ENCODE peak calls at places on chromosomes 2 and 18, in eight cellular contexts. One of them, this sample, is unnamed. For H3K4me1, the result is how much of the 10 kb centered on the place peaks cover.

GRCh38 chr2:157628532-157629415 is at the start of gene ACVR1C:
- DNase-seq in stomach: peak
- DNase-seq in tibial nerve: no peak
- DNase-seq in transverse colon: peak
- DNase-seq in K562: peak
- DNase-seq in A549: peak
- DNase-seq in HepG2: peak
- DNase-seq in sigmoid colon: peak
- DNase-seq in this sample: peak

GRCh38 chr18:26863122-26863879 is 2.2 kb downstream of the AQP4 start:
- DNase-seq in transverse colon: peak
- DNase-seq in A549: peak
- DNase-seq in HepG2: no peak
- DNase-seq in stomach: peak
- DNase-seq in sigmoid colon: peak
- DNase-seq in tibial nerve: no peak
- DNase-seq in K562: no peak
- DNase-seq in this sample: peak

GRCh38 chr2:205025580-205026240 is 480.4 kb downstream of the PARD3B start:
- DNase-seq in HepG2: peak
- DNase-seq in transverse colon: no peak
- DNase-seq in tibial nerve: no peak
- DNase-seq in sigmoid colon: no peak
- DNase-seq in A549: no peak
- DNase-seq in stomach: no peak
- DNase-seq in K562: no peak
- DNase-seq in this sample: no peak

GRCh38 chr2:54984476-54984875 is 65.8 kb downstream of the RTN4 start:
- DNase-seq in transverse colon: no peak
- DNase-seq in A549: no peak
- DNase-seq in tibial nerve: no peak
- DNase-seq in sigmoid colon: no peak
- DNase-seq in HepG2: no peak
- DNase-seq in K562: no peak
- DNase-seq in stomach: no peak
- DNase-seq in this sample: no peak

GRCh38 chr18:64929026-64929425 is 780.1 kb upstream of the LINC00305 start:
- DNase-seq in HepG2: no peak
- DNase-seq in stomach: no peak
- DNase-seq in tibial nerve: no peak
- DNase-seq in K562: no peak
- DNase-seq in A549: no peak
- DNase-seq in sigmoid colon: no peak
- DNase-seq in transverse colon: no peak
- DNase-seq in this sample: no peak

GRCh38 chr2:36562973-36563532 is 34.9 kb downstream of the FEZ2 start:
- DNase-seq in K562: no peak
- DNase-seq in A549: no peak
- DNase-seq in HepG2: peak
- DNase-seq in stomach: no peak
- DNase-seq in tibial nerve: no peak
- DNase-seq in transverse colon: no peak
- DNase-seq in sigmoid colon: no peak
- DNase-seq in this sample: no peak

GRCh38 chr2:26455801-26456700 is 21.9 kb downstream of the OTOF start:
- DNase-seq in transverse colon: no peak
- DNase-seq in HepG2: no peak
- DNase-seq in stomach: peak
- DNase-seq in sigmoid colon: peak
- DNase-seq in A549: no peak
- DNase-seq in K562: no peak
- DNase-seq in tibial nerve: no peak
- DNase-seq in this sample: peak

GRCh38 chr2:102809291-102810189 is 47.7 kb downstream of the TMEM182 start:
- DNase-seq in sigmoid colon: no peak
- DNase-seq in tibial nerve: no peak
- DNase-seq in HepG2: peak
- DNase-seq in stomach: no peak
- DNase-seq in transverse colon: no peak
- DNase-seq in A549: no peak
- DNase-seq in K562: no peak
- DNase-seq in this sample: no peak

GRCh38 chr2:127580167-127581049 is 44.9 kb downstream of the MYO7B start:
- DNase-seq in sigmoid colon: no peak
- DNase-seq in stomach: peak
- DNase-seq in K562: no peak
- DNase-seq in A549: no peak
- DNase-seq in HepG2: no peak
- DNase-seq in transverse colon: no peak
- DNase-seq in tibial nerve: no peak
- DNase-seq in this sample: no peak

GRCh38 chr18:63994783-63995399 is 25.0 kb downstream of the SERPINB8 start:
- DNase-seq in stomach: peak
- DNase-seq in transverse colon: peak
- DNase-seq in HepG2: peak
- DNase-seq in sigmoid colon: peak
- DNase-seq in A549: peak
- DNase-seq in tibial nerve: no peak
- DNase-seq in K562: peak
- DNase-seq in this sample: no peak

GRCh38 chr2:121400206-121400605 is 115.2 kb upstream of the TFCP2L1 start:
- DNase-seq in stomach: no peak
- DNase-seq in K562: no peak
- DNase-seq in HepG2: no peak
- DNase-seq in transverse colon: no peak
- DNase-seq in tibial nerve: no peak
- DNase-seq in A549: no peak
- DNase-seq in sigmoid colon: no peak
- DNase-seq in this sample: no peak

GRCh38 chr18:59729781-59730180 is 32.6 kb upstream of the CCBE1 start:
- DNase-seq in tibial nerve: no peak
- DNase-seq in K562: no peak
- DNase-seq in transverse colon: no peak
- DNase-seq in sigmoid colon: no peak
- DNase-seq in stomach: no peak
- DNase-seq in HepG2: no peak
- DNase-seq in A549: no peak
- DNase-seq in this sample: no peak

GRCh38 chr2:105919191-105919811 is 174.6 kb downstream of the NCK2 start:
- DNase-seq in sigmoid colon: no peak
- DNase-seq in A549: no peak
- DNase-seq in transverse colon: peak
- DNase-seq in stomach: peak
- DNase-seq in HepG2: peak
- DNase-seq in K562: no peak
- DNase-seq in tibial nerve: peak
- DNase-seq in this sample: no peak

GRCh38 chr2:9945596-9945995 is 5.9 kb upstream of the GRHL1 start:
- DNase-seq in sigmoid colon: no peak
- DNase-seq in K562: no peak
- DNase-seq in transverse colon: no peak
- DNase-seq in stomach: no peak
- DNase-seq in tibial nerve: no peak
- DNase-seq in HepG2: no peak
- DNase-seq in A549: no peak
- DNase-seq in this sample: no peak

GRCh38 chr2:42712934-42713333 is 51.0 kb downstream of the OXER1 start:
- DNase-seq in transverse colon: no peak
- DNase-seq in HepG2: no peak
- DNase-seq in K562: no peak
- DNase-seq in tibial nerve: no peak
- DNase-seq in A549: no peak
- DNase-seq in stomach: no peak
- DNase-seq in sigmoid colon: no peak
- DNase-seq in this sample: no peak
- H3K4me1 ChIP-seq in transverse colon: under half
- H3K4me1 ChIP-seq in HepG2: under half
- H3K4me1 ChIP-seq in K562: under half
- H3K4me1 ChIP-seq in tibial nerve: under half
- H3K4me1 ChIP-seq in A549: under half
- H3K4me1 ChIP-seq in stomach: under half
- H3K4me1 ChIP-seq in sigmoid colon: under half
- H3K4me1 ChIP-seq in this sample: under half

GRCh38 chr18:55522011-55522410 is 66.0 kb downstream of the TCF4 start:
- DNase-seq in stomach: no peak
- DNase-seq in tibial nerve: no peak
- DNase-seq in HepG2: no peak
- DNase-seq in K562: peak
- DNase-seq in A549: no peak
- DNase-seq in sigmoid colon: no peak
- DNase-seq in transverse colon: peak
- DNase-seq in this sample: no peak
- TF ChIP-seq EP300 in stomach: no peak
- TF ChIP-seq EP300 in tibial nerve: no peak
- TF ChIP-seq EP300 in HepG2: no peak
- TF ChIP-seq EP300 in K562: no peak
- TF ChIP-seq EP300 in A549: no peak
- TF ChIP-seq EP300 in sigmoid colon: no peak
- TF ChIP-seq EP300 in transverse colon: no peak
- TF ChIP-seq EP300 in this sample: no peak

GRCh38 chr2:232748038-232748437 is 28.3 kb downstream of the KCNJ13 start:
- DNase-seq in tibial nerve: no peak
- DNase-seq in transverse colon: no peak
- DNase-seq in A549: no peak
- DNase-seq in HepG2: no peak
- DNase-seq in K562: no peak
- DNase-seq in sigmoid colon: no peak
- DNase-seq in stomach: no peak
- DNase-seq in this sample: no peak
- H3K4me3 ChIP-seq in tibial nerve: no peak
- H3K4me3 ChIP-seq in transverse colon: no peak
- H3K4me3 ChIP-seq in A549: no peak
- H3K4me3 ChIP-seq in HepG2: no peak
- H3K4me3 ChIP-seq in K562: no peak
- H3K4me3 ChIP-seq in sigmoid colon: no peak
- H3K4me3 ChIP-seq in stomach: no peak
- H3K4me3 ChIP-seq in this sample: no peak

DNA sequence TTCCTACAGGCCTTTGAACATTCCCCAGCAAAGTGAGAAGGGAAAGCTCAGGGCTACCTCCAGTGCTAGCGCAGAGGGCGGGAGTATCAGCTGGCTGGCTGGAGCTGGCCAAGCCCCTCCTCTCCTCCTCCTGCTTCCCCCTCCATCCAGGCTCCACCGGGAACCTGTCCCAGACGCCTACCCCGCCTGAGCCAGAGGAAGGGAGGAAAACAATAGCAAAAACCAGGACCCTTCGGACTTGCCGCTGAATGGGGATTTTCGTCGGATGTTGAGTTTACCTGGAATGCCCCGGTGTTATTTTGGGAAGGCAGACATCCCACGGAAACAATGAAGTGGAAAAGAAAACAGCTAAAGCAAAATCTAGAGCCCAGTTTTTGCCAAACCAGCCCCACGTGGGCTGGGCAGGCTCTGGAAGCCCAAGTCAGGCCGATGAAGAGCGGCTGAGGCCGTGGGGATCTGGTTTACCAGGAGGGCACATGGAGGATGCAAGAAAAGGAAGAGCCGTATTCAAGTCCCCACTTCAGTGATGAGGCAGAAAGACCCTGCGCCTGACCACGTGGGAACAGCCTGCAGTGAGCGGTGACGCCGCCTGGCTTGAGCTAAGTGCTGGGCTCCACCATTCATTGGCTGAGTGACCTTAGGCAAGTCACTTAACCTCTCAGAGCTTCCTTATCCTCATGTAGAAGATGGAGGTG is 100.4 kb upstream of the LCLAT1 start:
- DNase-seq in A549: no peak
- DNase-seq in transverse colon: peak
- DNase-seq in stomach: no peak
- DNase-seq in sigmoid colon: peak
- DNase-seq in tibial nerve: no peak
- DNase-seq in K562: no peak
- DNase-seq in HepG2: no peak
- DNase-seq in this sample: peak
- H3K4me1 ChIP-seq in A549: under half
- H3K4me1 ChIP-seq in transverse colon: under half
- H3K4me1 ChIP-seq in stomach: under half
- H3K4me1 ChIP-seq in sigmoid colon: under half
- H3K4me1 ChIP-seq in tibial nerve: under half
- H3K4me1 ChIP-seq in K562: under half
- H3K4me1 ChIP-seq in HepG2: under half
- H3K4me1 ChIP-seq in this sample: under half

GRCh38 chr2:162710282-162710891 is 128.2 kb downstream of the KCNH7 start:
- DNase-seq in transverse colon: peak
- DNase-seq in stomach: peak
- DNase-seq in A549: no peak
- DNase-seq in sigmoid colon: no peak
- DNase-seq in tibial nerve: no peak
- DNase-seq in K562: no peak
- DNase-seq in HepG2: peak
- DNase-seq in this sample: no peak
- TF ChIP-seq EP300 in transverse colon: no peak
- TF ChIP-seq EP300 in stomach: no peak
- TF ChIP-seq EP300 in A549: no peak
- TF ChIP-seq EP300 in sigmoid colon: no peak
- TF ChIP-seq EP300 in tibial nerve: no peak
- TF ChIP-seq EP300 in K562: no peak
- TF ChIP-seq EP300 in HepG2: peak
- TF ChIP-seq EP300 in this sample: no peak